ENCODE peak calls at places on chromosome 7, in ten cellular contexts. One of them, this sample, is unnamed.

GRCh38 chr7:123935436-123936381 is 10.7 kb downstream of the SPAM1 start:
- DNase-seq in NCI-H1436: no peak
- DNase-seq in mucosa of gallbladder: no peak
- DNase-seq in NCI-H2029: no peak
- DNase-seq in NCI-H446 treated with DMSO at 0.1 percent for 48 hours: no peak
- DNase-seq in activated T-cell treated with anti-CD3 and anti-CD28 coated beads, Interleukin-2, amount 50 U/mL, for 4 hours: no peak
- DNase-seq in HFFc6: no peak
- DNase-seq in psoas muscle: no peak
- DNase-seq in H4: no peak
- DNase-seq in A172: no peak
- DNase-seq in this sample: no peak

GRCh38 chr7:135970682-135971365 is 6.3 kb downstream of the MTPN start:
- DNase-seq in mucosa of gallbladder: no peak
- DNase-seq in NCI-H2029: no peak
- DNase-seq in NCI-H446 treated with DMSO at 0.1 percent for 48 hours: no peak
- DNase-seq in psoas muscle: no peak
- DNase-seq in H4: no peak
- DNase-seq in A172: no peak
- DNase-seq in HFFc6: no peak
- DNase-seq in NCI-H1436: no peak
- DNase-seq in activated T-cell treated with anti-CD3 and anti-CD28 coated beads, Interleukin-2, amount 50 U/mL, for 4 hours: no peak
- DNase-seq in this sample: no peak

GRCh38 chr7:77428777-77429231 is 12.7 kb upstream of the GSAP start:
- DNase-seq in psoas muscle: no peak
- DNase-seq in NCI-H446 treated with DMSO at 0.1 percent for 48 hours: no peak
- DNase-seq in NCI-H2029: no peak
- DNase-seq in activated T-cell treated with anti-CD3 and anti-CD28 coated beads, Interleukin-2, amount 50 U/mL, for 4 hours: no peak
- DNase-seq in mucosa of gallbladder: no peak
- DNase-seq in NCI-H1436: peak
- DNase-seq in H4: no peak
- DNase-seq in HFFc6: no peak
- DNase-seq in A172: peak
- DNase-seq in this sample: no peak

GRCh38 chr7:79612903-79613302 is 159.4 kb upstream of the MAGI2 start:
- DNase-seq in NCI-H446 treated with DMSO at 0.1 percent for 48 hours: no peak
- DNase-seq in NCI-H1436: no peak
- DNase-seq in mucosa of gallbladder: no peak
- DNase-seq in A172: no peak
- DNase-seq in NCI-H2029: no peak
- DNase-seq in HFFc6: no peak
- DNase-seq in H4: no peak
- DNase-seq in activated T-cell treated with anti-CD3 and anti-CD28 coated beads, Interleukin-2, amount 50 U/mL, for 4 hours: no peak
- DNase-seq in psoas muscle: no peak
- DNase-seq in this sample: no peak

GRCh38 chr7:73932364-73932763 is 71.4 kb downstream of the TMEM270 start:
- DNase-seq in psoas muscle: no peak
- DNase-seq in H4: no peak
- DNase-seq in NCI-H1436: no peak
- DNase-seq in HFFc6: peak
- DNase-seq in mucosa of gallbladder: no peak
- DNase-seq in activated T-cell treated with anti-CD3 and anti-CD28 coated beads, Interleukin-2, amount 50 U/mL, for 4 hours: no peak
- DNase-seq in NCI-H2029: no peak
- DNase-seq in NCI-H446 treated with DMSO at 0.1 percent for 48 hours: no peak
- DNase-seq in A172: no peak
- DNase-seq in this sample: no peak

GRCh38 chr7:90773269-90773668 is 177.1 kb downstream of the CDK14 start:
- DNase-seq in psoas muscle: no peak
- DNase-seq in activated T-cell treated with anti-CD3 and anti-CD28 coated beads, Interleukin-2, amount 50 U/mL, for 4 hours: no peak
- DNase-seq in NCI-H1436: no peak
- DNase-seq in H4: no peak
- DNase-seq in mucosa of gallbladder: no peak
- DNase-seq in A172: no peak
- DNase-seq in NCI-H446 treated with DMSO at 0.1 percent for 48 hours: no peak
- DNase-seq in NCI-H2029: no peak
- DNase-seq in HFFc6: no peak
- DNase-seq in this sample: no peak

GRCh38 chr7:84247591-84247990 is 53.0 kb upstream of the SEMA3A start:
- DNase-seq in NCI-H446 treated with DMSO at 0.1 percent for 48 hours: no peak
- DNase-seq in NCI-H1436: no peak
- DNase-seq in HFFc6: peak
- DNase-seq in psoas muscle: no peak
- DNase-seq in A172: peak
- DNase-seq in mucosa of gallbladder: no peak
- DNase-seq in NCI-H2029: no peak
- DNase-seq in H4: peak
- DNase-seq in activated T-cell treated with anti-CD3 and anti-CD28 coated beads, Interleukin-2, amount 50 U/mL, for 4 hours: no peak
- DNase-seq in this sample: no peak

GRCh38 chr7:108584211-108584610 is 14.5 kb downstream of the DNAJB9 start:
- DNase-seq in HFFc6: no peak
- DNase-seq in A172: peak
- DNase-seq in H4: no peak
- DNase-seq in mucosa of gallbladder: no peak
- DNase-seq in NCI-H2029: no peak
- DNase-seq in NCI-H1436: no peak
- DNase-seq in activated T-cell treated with anti-CD3 and anti-CD28 coated beads, Interleukin-2, amount 50 U/mL, for 4 hours: no peak
- DNase-seq in psoas muscle: no peak
- DNase-seq in NCI-H446 treated with DMSO at 0.1 percent for 48 hours: no peak
- DNase-seq in this sample: no peak

GRCh38 chr7:142607351-142607750 is 141.9 kb upstream of the PRSS1 start:
- DNase-seq in NCI-H2029: no peak
- DNase-seq in NCI-H446 treated with DMSO at 0.1 percent for 48 hours: no peak
- DNase-seq in A172: no peak
- DNase-seq in mucosa of gallbladder: no peak
- DNase-seq in NCI-H1436: no peak
- DNase-seq in HFFc6: no peak
- DNase-seq in activated T-cell treated with anti-CD3 and anti-CD28 coated beads, Interleukin-2, amount 50 U/mL, for 4 hours: no peak
- DNase-seq in H4: no peak
- DNase-seq in psoas muscle: no peak
- DNase-seq in this sample: no peak

GRCh38 chr7:155865830-155866545 is 53.7 kb upstream of the SHH start:
- DNase-seq in H4: no peak
- DNase-seq in HFFc6: no peak
- DNase-seq in activated T-cell treated with anti-CD3 and anti-CD28 coated beads, Interleukin-2, amount 50 U/mL, for 4 hours: no peak
- DNase-seq in NCI-H446 treated with DMSO at 0.1 percent for 48 hours: no peak
- DNase-seq in A172: no peak
- DNase-seq in mucosa of gallbladder: peak
- DNase-seq in NCI-H2029: no peak
- DNase-seq in psoas muscle: peak
- DNase-seq in NCI-H1436: no peak
- DNase-seq in this sample: no peak

GRCh38 chr7:30206942-30207341 is 72.2 kb downstream of the MTURN start:
- DNase-seq in HFFc6: no peak
- DNase-seq in NCI-H446 treated with DMSO at 0.1 percent for 48 hours: no peak
- DNase-seq in H4: peak
- DNase-seq in mucosa of gallbladder: no peak
- DNase-seq in A172: peak
- DNase-seq in NCI-H2029: no peak
- DNase-seq in NCI-H1436: no peak
- DNase-seq in activated T-cell treated with anti-CD3 and anti-CD28 coated beads, Interleukin-2, amount 50 U/mL, for 4 hours: no peak
- DNase-seq in psoas muscle: no peak
- DNase-seq in this sample: no peak

GRCh38 chr7:47154781-47155180 is 427.1 kb downstream of the TNS3 start:
- DNase-seq in HFFc6: peak
- DNase-seq in mucosa of gallbladder: no peak
- DNase-seq in activated T-cell treated with anti-CD3 and anti-CD28 coated beads, Interleukin-2, amount 50 U/mL, for 4 hours: no peak
- DNase-seq in A172: no peak
- DNase-seq in NCI-H2029: no peak
- DNase-seq in NCI-H446 treated with DMSO at 0.1 percent for 48 hours: no peak
- DNase-seq in psoas muscle: no peak
- DNase-seq in NCI-H1436: no peak
- DNase-seq in H4: no peak
- DNase-seq in this sample: no peak

GRCh38 chr7:10875081-10875480 is 98.6 kb upstream of the PHF14 start:
- DNase-seq in H4: no peak
- DNase-seq in A172: no peak
- DNase-seq in NCI-H2029: no peak
- DNase-seq in NCI-H1436: no peak
- DNase-seq in mucosa of gallbladder: no peak
- DNase-seq in NCI-H446 treated with DMSO at 0.1 percent for 48 hours: no peak
- DNase-seq in HFFc6: no peak
- DNase-seq in activated T-cell treated with anti-CD3 and anti-CD28 coated beads, Interleukin-2, amount 50 U/mL, for 4 hours: no peak
- DNase-seq in psoas muscle: no peak
- DNase-seq in this sample: no peak

GRCh38 chr7:86667732-86668131 is 24.0 kb downstream of the GRM3 start:
- DNase-seq in activated T-cell treated with anti-CD3 and anti-CD28 coated beads, Interleukin-2, amount 50 U/mL, for 4 hours: no peak
- DNase-seq in psoas muscle: no peak
- DNase-seq in NCI-H1436: peak
- DNase-seq in A172: no peak
- DNase-seq in mucosa of gallbladder: no peak
- DNase-seq in NCI-H446 treated with DMSO at 0.1 percent for 48 hours: no peak
- DNase-seq in NCI-H2029: no peak
- DNase-seq in H4: no peak
- DNase-seq in HFFc6: no peak
- DNase-seq in this sample: no peak

GRCh38 chr7:3549598-3549997 is 248.5 kb downstream of the SDK1 start:
- DNase-seq in HFFc6: no peak
- DNase-seq in H4: no peak
- DNase-seq in psoas muscle: no peak
- DNase-seq in NCI-H446 treated with DMSO at 0.1 percent for 48 hours: no peak
- DNase-seq in activated T-cell treated with anti-CD3 and anti-CD28 coated beads, Interleukin-2, amount 50 U/mL, for 4 hours: no peak
- DNase-seq in NCI-H2029: no peak
- DNase-seq in mucosa of gallbladder: no peak
- DNase-seq in A172: no peak
- DNase-seq in NCI-H1436: no peak
- DNase-seq in this sample: no peak

GRCh38 chr7:46937826-46938225 is 644.1 kb downstream of the TNS3 start:
- DNase-seq in NCI-H2029: no peak
- DNase-seq in A172: no peak
- DNase-seq in NCI-H446 treated with DMSO at 0.1 percent for 48 hours: no peak
- DNase-seq in mucosa of gallbladder: no peak
- DNase-seq in NCI-H1436: no peak
- DNase-seq in psoas muscle: no peak
- DNase-seq in HFFc6: no peak
- DNase-seq in activated T-cell treated with anti-CD3 and anti-CD28 coated beads, Interleukin-2, amount 50 U/mL, for 4 hours: no peak
- DNase-seq in H4: no peak
- DNase-seq in this sample: no peak

GRCh38 chr7:129990403-129991192 is 37.8 kb upstream of the UBE2H start:
- DNase-seq in A172: peak
- DNase-seq in activated T-cell treated with anti-CD3 and anti-CD28 coated beads, Interleukin-2, amount 50 U/mL, for 4 hours: no peak
- DNase-seq in NCI-H2029: no peak
- DNase-seq in H4: no peak
- DNase-seq in psoas muscle: no peak
- DNase-seq in HFFc6: peak
- DNase-seq in mucosa of gallbladder: no peak
- DNase-seq in NCI-H446 treated with DMSO at 0.1 percent for 48 hours: no peak
- DNase-seq in NCI-H1436: no peak
- DNase-seq in this sample: no peak

GRCh38 chr7:92279429-92280031 is 33.8 kb downstream of the ANKIB1 start:
- DNase-seq in NCI-H1436: no peak
- DNase-seq in NCI-H2029: no peak
- DNase-seq in mucosa of gallbladder: no peak
- DNase-seq in psoas muscle: no peak
- DNase-seq in HFFc6: no peak
- DNase-seq in H4: no peak
- DNase-seq in NCI-H446 treated with DMSO at 0.1 percent for 48 hours: no peak
- DNase-seq in activated T-cell treated with anti-CD3 and anti-CD28 coated beads, Interleukin-2, amount 50 U/mL, for 4 hours: no peak
- DNase-seq in A172: no peak
- DNase-seq in this sample: no peak

GRCh38 chr7:138169441-138169851 is 93.2 kb downstream of the AKR1D1 start:
- DNase-seq in A172: no peak
- DNase-seq in H4: no peak
- DNase-seq in activated T-cell treated with anti-CD3 and anti-CD28 coated beads, Interleukin-2, amount 50 U/mL, for 4 hours: no peak
- DNase-seq in NCI-H2029: no peak
- DNase-seq in NCI-H1436: no peak
- DNase-seq in psoas muscle: no peak
- DNase-seq in mucosa of gallbladder: no peak
- DNase-seq in NCI-H446 treated with DMSO at 0.1 percent for 48 hours: no peak
- DNase-seq in HFFc6: no peak
- DNase-seq in this sample: no peak

GRCh38 chr7:107332488-107333269 is 137.2 kb upstream of the GPR22 start:
- DNase-seq in HFFc6: no peak
- DNase-seq in NCI-H1436: no peak
- DNase-seq in NCI-H2029: no peak
- DNase-seq in mucosa of gallbladder: no peak
- DNase-seq in A172: no peak
- DNase-seq in psoas muscle: no peak
- DNase-seq in H4: no peak
- DNase-seq in activated T-cell treated with anti-CD3 and anti-CD28 coated beads, Interleukin-2, amount 50 U/mL, for 4 hours: no peak
- DNase-seq in NCI-H446 treated with DMSO at 0.1 percent for 48 hours: no peak
- DNase-seq in this sample: no peak

GRCh38 chr7:1388021-1388704 is 71.1 kb downstream of the MICALL2 start:
- DNase-seq in NCI-H2029: no peak
- DNase-seq in NCI-H1436: no peak
- DNase-seq in H4: no peak
- DNase-seq in mucosa of gallbladder: no peak
- DNase-seq in HFFc6: no peak
- DNase-seq in A172: no peak
- DNase-seq in psoas muscle: no peak
- DNase-seq in activated T-cell treated with anti-CD3 and anti-CD28 coated beads, Interleukin-2, amount 50 U/mL, for 4 hours: no peak
- DNase-seq in NCI-H446 treated with DMSO at 0.1 percent for 48 hours: no peak
- DNase-seq in this sample: no peak

GRCh38 chr7:112186300-112186699 is 19.9 kb downstream of the DOCK4 start:
- DNase-seq in A172: no peak
- DNase-seq in H4: no peak
- DNase-seq in mucosa of gallbladder: no peak
- DNase-seq in HFFc6: no peak
- DNase-seq in NCI-H1436: no peak
- DNase-seq in psoas muscle: no peak
- DNase-seq in NCI-H2029: no peak
- DNase-seq in NCI-H446 treated with DMSO at 0.1 percent for 48 hours: no peak
- DNase-seq in activated T-cell treated with anti-CD3 and anti-CD28 coated beads, Interleukin-2, amount 50 U/mL, for 4 hours: no peak
- DNase-seq in this sample: no peak

GRCh38 chr7:56106108-56107073 is at the start of gene CHCHD2:
- DNase-seq in H4: peak
- DNase-seq in psoas muscle: peak
- DNase-seq in NCI-H1436: peak
- DNase-seq in HFFc6: peak
- DNase-seq in activated T-cell treated with anti-CD3 and anti-CD28 coated beads, Interleukin-2, amount 50 U/mL, for 4 hours: peak
- DNase-seq in NCI-H446 treated with DMSO at 0.1 percent for 48 hours: peak
- DNase-seq in mucosa of gallbladder: peak
- DNase-seq in NCI-H2029: peak
- DNase-seq in A172: peak
- DNase-seq in this sample: peak

GRCh38 chr7:47734287-47734948 is 152.5 kb upstream of the TNS3 start:
- DNase-seq in NCI-H1436: no peak
- DNase-seq in NCI-H2029: no peak
- DNase-seq in psoas muscle: no peak
- DNase-seq in mucosa of gallbladder: no peak
- DNase-seq in H4: no peak
- DNase-seq in NCI-H446 treated with DMSO at 0.1 percent for 48 hours: no peak
- DNase-seq in HFFc6: no peak
- DNase-seq in activated T-cell treated with anti-CD3 and anti-CD28 coated beads, Interleukin-2, amount 50 U/mL, for 4 hours: no peak
- DNase-seq in A172: no peak
- DNase-seq in this sample: no peak

GRCh38 chr7:30562498-30562897 is 32.2 kb upstream of the GARS1 start:
- DNase-seq in mucosa of gallbladder: no peak
- DNase-seq in NCI-H2029: no peak
- DNase-seq in HFFc6: no peak
- DNase-seq in H4: peak
- DNase-seq in NCI-H446 treated with DMSO at 0.1 percent for 48 hours: no peak
- DNase-seq in activated T-cell treated with anti-CD3 and anti-CD28 coated beads, Interleukin-2, amount 50 U/mL, for 4 hours: no peak
- DNase-seq in NCI-H1436: no peak
- DNase-seq in A172: no peak
- DNase-seq in psoas muscle: no peak
- DNase-seq in this sample: no peak

GRCh38 chr7:85090138-85090537 is 96.7 kb downstream of the SEMA3D start:
- DNase-seq in NCI-H2029: no peak
- DNase-seq in HFFc6: no peak
- DNase-seq in activated T-cell treated with anti-CD3 and anti-CD28 coated beads, Interleukin-2, amount 50 U/mL, for 4 hours: no peak
- DNase-seq in A172: no peak
- DNase-seq in H4: no peak
- DNase-seq in mucosa of gallbladder: no peak
- DNase-seq in NCI-H446 treated with DMSO at 0.1 percent for 48 hours: peak
- DNase-seq in NCI-H1436: no peak
- DNase-seq in psoas muscle: no peak
- DNase-seq in this sample: no peak

GRCh38 chr7:158125091-158125490 is 462.5 kb downstream of the PTPRN2 start:
- DNase-seq in NCI-H1436: no peak
- DNase-seq in A172: no peak
- DNase-seq in NCI-H2029: no peak
- DNase-seq in HFFc6: no peak
- DNase-seq in NCI-H446 treated with DMSO at 0.1 percent for 48 hours: no peak
- DNase-seq in mucosa of gallbladder: no peak
- DNase-seq in psoas muscle: peak
- DNase-seq in H4: no peak
- DNase-seq in activated T-cell treated with anti-CD3 and anti-CD28 coated beads, Interleukin-2, amount 50 U/mL, for 4 hours: no peak
- DNase-seq in this sample: no peak

GRCh38 chr7:31006864-31007263 is 43.1 kb downstream of the GHRHR start:
- DNase-seq in A172: no peak
- DNase-seq in NCI-H2029: no peak
- DNase-seq in NCI-H446 treated with DMSO at 0.1 percent for 48 hours: no peak
- DNase-seq in activated T-cell treated with anti-CD3 and anti-CD28 coated beads, Interleukin-2, amount 50 U/mL, for 4 hours: no peak
- DNase-seq in psoas muscle: no peak
- DNase-seq in HFFc6: no peak
- DNase-seq in NCI-H1436: no peak
- DNase-seq in mucosa of gallbladder: no peak
- DNase-seq in H4: no peak
- DNase-seq in this sample: no peak